ENCODE peak calls at places on chromosomes 3 and 15, in eight cellular contexts. One of them, this sample, is unnamed.

GRCh38 chr3:66397745-66398144 is 103.1 kb downstream of the LRIG1 start:
- DNase-seq in K562: no peak
- DNase-seq in SK-N-SH: no peak
- DNase-seq in vagina: no peak
- DNase-seq in GM12878: no peak
- DNase-seq in sigmoid colon: peak; percentile 93
- DNase-seq in HepG2: no peak
- DNase-seq in prostate gland: no peak
- DNase-seq in this sample: peak; percentile 52

GRCh38 chr15:43230640-43231115 is 9.9 kb upstream of the EPB42 start:
- DNase-seq in GM12878: no peak
- DNase-seq in SK-N-SH: no peak
- DNase-seq in K562: peak; percentile 81
- DNase-seq in prostate gland: no peak
- DNase-seq in HepG2: no peak
- DNase-seq in sigmoid colon: peak; percentile 72
- DNase-seq in vagina: peak; percentile 91
- DNase-seq in this sample: no peak

GRCh38 chr3:74122281-74122680 is 492.2 kb downstream of the CNTN3 start:
- DNase-seq in vagina: no peak
- DNase-seq in HepG2: no peak
- DNase-seq in K562: no peak
- DNase-seq in sigmoid colon: no peak
- DNase-seq in SK-N-SH: no peak
- DNase-seq in GM12878: no peak
- DNase-seq in prostate gland: no peak
- DNase-seq in this sample: no peak

GRCh38 chr3:81080608-81081007 is 680.8 kb downstream of the GBE1 start:
- DNase-seq in K562: no peak
- DNase-seq in prostate gland: no peak
- DNase-seq in sigmoid colon: no peak
- DNase-seq in HepG2: no peak
- DNase-seq in vagina: no peak
- DNase-seq in SK-N-SH: no peak
- DNase-seq in GM12878: no peak
- DNase-seq in this sample: no peak

GRCh38 chr3:24145981-24146822 is 201.1 kb downstream of the NR1D2 start:
- DNase-seq in sigmoid colon: no peak
- DNase-seq in K562: no peak
- DNase-seq in prostate gland: no peak
- DNase-seq in SK-N-SH: no peak
- DNase-seq in HepG2: no peak
- DNase-seq in vagina: no peak
- DNase-seq in GM12878: no peak
- DNase-seq in this sample: no peak

GRCh38 chr15:68380456-68380855 is 51.5 kb downstream of the ITGA11 start:
- DNase-seq in SK-N-SH: no peak
- DNase-seq in HepG2: no peak
- DNase-seq in vagina: no peak
- DNase-seq in GM12878: no peak
- DNase-seq in K562: no peak
- DNase-seq in sigmoid colon: peak; percentile 36
- DNase-seq in prostate gland: no peak
- DNase-seq in this sample: no peak

GRCh38 chr15:94704421-94704820 is 473.1 kb downstream of the MCTP2 start:
- DNase-seq in vagina: no peak
- DNase-seq in K562: no peak
- DNase-seq in prostate gland: no peak
- DNase-seq in SK-N-SH: no peak
- DNase-seq in HepG2: no peak
- DNase-seq in sigmoid colon: no peak
- DNase-seq in GM12878: no peak
- DNase-seq in this sample: no peak

GRCh38 chr3:8869613-8870012 is 93.7 kb downstream of the RAD18 start:
- DNase-seq in K562: no peak
- DNase-seq in prostate gland: no peak
- DNase-seq in HepG2: peak; percentile 77
- DNase-seq in SK-N-SH: no peak
- DNase-seq in sigmoid colon: no peak
- DNase-seq in GM12878: no peak
- DNase-seq in vagina: no peak
- DNase-seq in this sample: no peak

GRCh38 chr15:25246641-25247417 is 192.0 kb downstream of the UBE3A start:
- DNase-seq in SK-N-SH: no peak
- DNase-seq in GM12878: no peak
- DNase-seq in K562: no peak
- DNase-seq in vagina: no peak
- DNase-seq in HepG2: no peak
- DNase-seq in sigmoid colon: peak; percentile 48
- DNase-seq in prostate gland: no peak
- DNase-seq in this sample: peak; percentile 2

GRCh38 chr3:177284383-177284881 is 87.2 kb upstream of the TBL1XR1 start:
- DNase-seq in vagina: no peak
- DNase-seq in HepG2: peak; percentile 35
- DNase-seq in GM12878: no peak
- DNase-seq in sigmoid colon: peak; percentile 83
- DNase-seq in SK-N-SH: no peak
- DNase-seq in prostate gland: no peak
- DNase-seq in K562: peak; percentile 76
- DNase-seq in this sample: peak; percentile 59

GRCh38 chr15:38307251-38307650 is 54.6 kb downstream of the SPRED1 start:
- DNase-seq in vagina: no peak
- DNase-seq in GM12878: no peak
- DNase-seq in HepG2: no peak
- DNase-seq in prostate gland: no peak
- DNase-seq in K562: no peak
- DNase-seq in SK-N-SH: no peak
- DNase-seq in sigmoid colon: no peak
- DNase-seq in this sample: no peak

GRCh38 chr3:30681276-30682211 is 75.1 kb downstream of the TGFBR2 start:
- DNase-seq in K562: no peak
- DNase-seq in SK-N-SH: peak; percentile 65
- DNase-seq in vagina: no peak
- DNase-seq in HepG2: no peak
- DNase-seq in sigmoid colon: peak; percentile 84
- DNase-seq in prostate gland: no peak
- DNase-seq in GM12878: no peak
- DNase-seq in this sample: no peak
- TF ChIP-seq POLR2AphosphoS5 in K562: no peak
- TF ChIP-seq POLR2AphosphoS5 in SK-N-SH: no peak
- TF ChIP-seq POLR2AphosphoS5 in vagina: peak; percentile 77
- TF ChIP-seq POLR2AphosphoS5 in HepG2: peak; percentile 4
- TF ChIP-seq POLR2AphosphoS5 in sigmoid colon: peak; percentile 7
- TF ChIP-seq POLR2AphosphoS5 in prostate gland: peak; percentile 9
- TF ChIP-seq POLR2AphosphoS5 in GM12878: no peak
- TF ChIP-seq POLR2AphosphoS5 in this sample: no peak

DNA sequence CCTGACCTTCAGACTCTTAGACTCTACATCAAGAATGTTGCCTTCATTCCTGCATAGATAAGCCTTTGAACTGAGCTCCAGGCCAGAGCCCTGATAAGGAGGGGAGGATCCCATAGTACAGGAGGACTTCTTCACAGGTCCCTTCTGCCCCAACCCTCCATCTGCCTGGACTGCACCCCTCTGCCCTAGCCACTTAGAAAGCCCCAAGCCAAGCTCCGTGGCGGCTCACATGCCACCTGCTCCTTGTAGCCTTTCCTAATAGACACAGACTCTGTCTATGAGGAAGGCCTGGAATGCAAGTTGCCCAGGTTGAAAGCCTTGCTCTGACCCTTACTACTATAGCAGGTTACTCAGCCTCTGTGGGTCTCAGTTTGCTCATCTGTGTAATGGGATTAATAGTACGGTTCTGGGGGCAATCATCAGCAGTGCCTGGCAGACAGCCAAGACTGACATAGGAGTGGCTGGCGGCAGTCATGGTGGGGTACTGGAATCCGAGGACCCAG is 11.6 kb downstream of the PCSK6 start:
- DNase-seq in HepG2: no peak
- DNase-seq in sigmoid colon: no peak
- DNase-seq in SK-N-SH: no peak
- DNase-seq in vagina: no peak
- DNase-seq in K562: peak; percentile 77
- DNase-seq in prostate gland: no peak
- DNase-seq in GM12878: no peak
- DNase-seq in this sample: no peak
- H3K27ac ChIP-seq in HepG2: no peak overlapping the region
- H3K27ac ChIP-seq in sigmoid colon: no peak overlapping the region
- H3K27ac ChIP-seq in SK-N-SH: no peak overlapping the region
- H3K27ac ChIP-seq in vagina: no peak overlapping the region
- H3K27ac ChIP-seq in K562: no peak overlapping the region
- H3K27ac ChIP-seq in prostate gland: no peak overlapping the region
- H3K27ac ChIP-seq in GM12878: no peak overlapping the region
- H3K27ac ChIP-seq in this sample: no peak overlapping the region

GRCh38 chr3:58352624-58353023 is 19.9 kb downstream of the PXK start:
- DNase-seq in K562: no peak
- DNase-seq in SK-N-SH: no peak
- DNase-seq in sigmoid colon: no peak
- DNase-seq in GM12878: no peak
- DNase-seq in HepG2: no peak
- DNase-seq in vagina: no peak
- DNase-seq in prostate gland: no peak
- DNase-seq in this sample: no peak

GRCh38 chr3:58351920-58352319 is 19.2 kb downstream of the PXK start:
- DNase-seq in sigmoid colon: no peak
- DNase-seq in SK-N-SH: peak; percentile 45
- DNase-seq in GM12878: no peak
- DNase-seq in HepG2: no peak
- DNase-seq in K562: no peak
- DNase-seq in vagina: no peak
- DNase-seq in prostate gland: no peak
- DNase-seq in this sample: no peak

GRCh38 chr3:58356054-58356453 is 23.4 kb downstream of the PXK start:
- DNase-seq in SK-N-SH: peak; percentile 27
- DNase-seq in prostate gland: no peak
- DNase-seq in sigmoid colon: no peak
- DNase-seq in GM12878: no peak
- DNase-seq in vagina: no peak
- DNase-seq in K562: no peak
- DNase-seq in HepG2: no peak
- DNase-seq in this sample: peak; percentile 13

GRCh38 chr3:58355174-58355573 is 22.5 kb downstream of the PXK start:
- DNase-seq in SK-N-SH: no peak
- DNase-seq in K562: no peak
- DNase-seq in sigmoid colon: no peak
- DNase-seq in vagina: no peak
- DNase-seq in HepG2: no peak
- DNase-seq in GM12878: no peak
- DNase-seq in prostate gland: no peak
- DNase-seq in this sample: no peak

DNA sequence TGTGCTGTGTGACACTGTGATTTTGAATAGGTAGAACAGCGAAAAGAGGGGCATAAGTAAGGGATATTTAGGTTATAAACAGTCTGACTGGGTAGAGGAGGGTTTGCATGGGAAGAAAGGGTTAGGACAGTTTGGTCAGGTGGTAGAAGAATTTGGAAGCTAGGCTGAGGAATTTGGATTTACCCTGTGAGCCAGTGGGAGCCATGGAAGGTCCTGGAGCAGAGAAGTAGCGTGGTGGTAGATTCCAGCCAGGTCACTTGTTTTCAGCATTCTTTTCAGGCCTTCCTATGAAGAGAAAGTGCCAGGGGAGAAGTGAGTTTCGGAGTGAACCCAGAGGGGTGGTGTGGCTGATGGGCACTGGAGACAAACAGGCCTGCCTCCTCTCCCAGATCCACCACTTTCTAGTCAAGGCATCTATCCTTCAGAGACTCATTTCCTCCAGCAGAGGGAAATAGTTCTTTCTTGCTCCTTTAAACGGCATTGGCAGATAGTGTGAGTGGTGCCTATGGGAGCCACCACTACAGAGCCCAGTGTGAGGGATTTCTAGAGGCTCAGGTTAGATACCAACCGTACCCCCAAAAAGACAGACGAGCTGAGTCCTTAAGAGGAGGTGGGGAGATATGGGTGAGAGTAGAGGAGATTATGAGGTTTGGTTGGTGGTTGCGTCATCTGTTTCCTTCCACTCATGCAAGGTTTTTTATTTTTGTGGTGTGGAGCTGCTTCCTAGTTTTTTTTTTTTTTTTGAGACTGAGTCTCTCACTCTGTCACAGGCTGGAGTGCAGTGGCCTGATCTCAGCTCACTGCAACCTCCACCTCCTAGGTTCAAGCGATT is 21.2 kb downstream of the PXK start:
- DNase-seq in K562: no peak
- DNase-seq in sigmoid colon: no peak
- DNase-seq in prostate gland: no peak
- DNase-seq in vagina: no peak
- DNase-seq in SK-N-SH: no peak
- DNase-seq in HepG2: no peak
- DNase-seq in GM12878: no peak
- DNase-seq in this sample: no peak
- TF ChIP-seq POLR2AphosphoS5 in K562: no peak
- TF ChIP-seq POLR2AphosphoS5 in sigmoid colon: no peak
- TF ChIP-seq POLR2AphosphoS5 in prostate gland: no peak
- TF ChIP-seq POLR2AphosphoS5 in vagina: no peak
- TF ChIP-seq POLR2AphosphoS5 in SK-N-SH: no peak
- TF ChIP-seq POLR2AphosphoS5 in HepG2: no peak
- TF ChIP-seq POLR2AphosphoS5 in GM12878: no peak
- TF ChIP-seq POLR2AphosphoS5 in this sample: no peak

GRCh38 chr3:123419156-123419849 is 29.6 kb downstream of the ADCY5 start:
- DNase-seq in HepG2: no peak
- DNase-seq in GM12878: no peak
- DNase-seq in K562: no peak
- DNase-seq in prostate gland: no peak
- DNase-seq in sigmoid colon: no peak
- DNase-seq in SK-N-SH: no peak
- DNase-seq in vagina: no peak
- DNase-seq in this sample: no peak
- H3K27ac ChIP-seq in HepG2: no peak overlapping the region
- H3K27ac ChIP-seq in GM12878: no peak overlapping the region
- H3K27ac ChIP-seq in K562: no peak overlapping the region
- H3K27ac ChIP-seq in prostate gland: peak overlapping the region; percentile 41
- H3K27ac ChIP-seq in sigmoid colon: peak overlapping the region; percentile 91
- H3K27ac ChIP-seq in SK-N-SH: no peak overlapping the region
- H3K27ac ChIP-seq in vagina: no peak overlapping the region
- H3K27ac ChIP-seq in this sample: peak overlapping the region; percentile 77

GRCh38 chr3:138856799-138857198 is 22.1 kb upstream of the PIK3CB start:
- DNase-seq in GM12878: no peak
- DNase-seq in HepG2: no peak
- DNase-seq in K562: no peak
- DNase-seq in sigmoid colon: no peak
- DNase-seq in prostate gland: no peak
- DNase-seq in vagina: no peak
- DNase-seq in SK-N-SH: no peak
- DNase-seq in this sample: no peak

GRCh38 chr3:138850151-138850550 is 15.4 kb upstream of the PIK3CB start:
- DNase-seq in K562: no peak
- DNase-seq in sigmoid colon: no peak
- DNase-seq in HepG2: no peak
- DNase-seq in SK-N-SH: no peak
- DNase-seq in vagina: no peak
- DNase-seq in GM12878: no peak
- DNase-seq in prostate gland: no peak
- DNase-seq in this sample: no peak

GRCh38 chr3:138854940-138855339 is 20.2 kb upstream of the PIK3CB start:
- DNase-seq in GM12878: no peak
- DNase-seq in sigmoid colon: no peak
- DNase-seq in vagina: no peak
- DNase-seq in SK-N-SH: no peak
- DNase-seq in K562: no peak
- DNase-seq in HepG2: no peak
- DNase-seq in prostate gland: no peak
- DNase-seq in this sample: no peak

GRCh38 chr3:138849541-138849940 is 14.8 kb upstream of the PIK3CB start:
- DNase-seq in prostate gland: no peak
- DNase-seq in K562: no peak
- DNase-seq in HepG2: peak; percentile 85
- DNase-seq in sigmoid colon: no peak
- DNase-seq in vagina: no peak
- DNase-seq in SK-N-SH: no peak
- DNase-seq in GM12878: no peak
- DNase-seq in this sample: no peak

GRCh38 chr3:138854204-138854603 is 19.5 kb upstream of the PIK3CB start:
- DNase-seq in SK-N-SH: no peak
- DNase-seq in sigmoid colon: no peak
- DNase-seq in HepG2: peak; percentile 50
- DNase-seq in prostate gland: no peak
- DNase-seq in vagina: no peak
- DNase-seq in K562: no peak
- DNase-seq in GM12878: no peak
- DNase-seq in this sample: no peak
- TF ChIP-seq POLR2AphosphoS5 in SK-N-SH: no peak
- TF ChIP-seq POLR2AphosphoS5 in sigmoid colon: no peak
- TF ChIP-seq POLR2AphosphoS5 in HepG2: no peak
- TF ChIP-seq POLR2AphosphoS5 in prostate gland: no peak
- TF ChIP-seq POLR2AphosphoS5 in vagina: no peak
- TF ChIP-seq POLR2AphosphoS5 in K562: no peak
- TF ChIP-seq POLR2AphosphoS5 in GM12878: no peak
- TF ChIP-seq POLR2AphosphoS5 in this sample: no peak

This sample was measured in transverse colon.